ENCODE peak calls at places on chromosomes 16 and 17, in five cellular contexts. H is K562, F is HepG2, P is GM12878, K is H1. Z is an unnamed sample.

GRCh38 chr16:7376227-7376626 is 43.6 kb downstream of the RBFOX1 start:
- DNase-seq in H (no peak), F (no peak), P (no peak), K (no peak), Z (no peak)

GRCh38 chr16:54284319-54284930 is 2.2 kb downstream of the IRX3 start:
- DNase-seq in H (no peak), F (no peak), P (no peak), K (no peak), Z (no peak)

GRCh38 chr17:18186271-18186982 is 2.8 kb downstream of the ALKBH5 start:
- DNase-seq in H (no peak), F (no peak), P (no peak), K (no peak), Z (no peak)

GRCh38 chr16:50603206-50604064 is 55.2 kb downstream of the NKD1 start:
- DNase-seq in H (no peak), F (no peak), P (no peak), K (no peak), Z (no peak)

GRCh38 chr17:22278302-22279275 is 586.3 kb downstream of the KCNJ18 start:
- DNase-seq in H (no peak), F (no peak), P (no peak), K (no peak), Z (no peak)

GRCh38 chr16:10612649-10613179 is 32.3 kb upstream of the EMP2 start:
- DNase-seq in H (no peak), F (no peak), P (no peak), K (no peak), Z (no peak)

GRCh38 chr16:81401035-81401950 is 43.3 kb upstream of the CMIP start:
- DNase-seq in H (peak; percentile 64), F (peak; percentile 12), P (no peak), K (no peak), Z (peak; percentile 66)

GRCh38 chr16:10122546-10122945 is 59.7 kb downstream of the GRIN2A start:
- DNase-seq in H (peak; percentile 20), F (peak; percentile 15), P (no peak), K (no peak), Z (no peak)

GRCh38 chr16:19281246-19281645 is 4.3 kb upstream of the CLEC19A start:
- DNase-seq in H (no peak), F (no peak), P (no peak), K (no peak), Z (no peak)

GRCh38 chr17:8353736-8354135 is 14.1 kb downstream of the ODF4 start:
- DNase-seq in H (no peak), F (no peak), P (no peak), K (no peak), Z (no peak)

GRCh38 chr17:18182978-18183333 is 672 bp upstream of the ALKBH5 start:
- DNase-seq in H (peak; percentile 64), F (no peak), P (no peak), K (no peak), Z (no peak)

DNA sequence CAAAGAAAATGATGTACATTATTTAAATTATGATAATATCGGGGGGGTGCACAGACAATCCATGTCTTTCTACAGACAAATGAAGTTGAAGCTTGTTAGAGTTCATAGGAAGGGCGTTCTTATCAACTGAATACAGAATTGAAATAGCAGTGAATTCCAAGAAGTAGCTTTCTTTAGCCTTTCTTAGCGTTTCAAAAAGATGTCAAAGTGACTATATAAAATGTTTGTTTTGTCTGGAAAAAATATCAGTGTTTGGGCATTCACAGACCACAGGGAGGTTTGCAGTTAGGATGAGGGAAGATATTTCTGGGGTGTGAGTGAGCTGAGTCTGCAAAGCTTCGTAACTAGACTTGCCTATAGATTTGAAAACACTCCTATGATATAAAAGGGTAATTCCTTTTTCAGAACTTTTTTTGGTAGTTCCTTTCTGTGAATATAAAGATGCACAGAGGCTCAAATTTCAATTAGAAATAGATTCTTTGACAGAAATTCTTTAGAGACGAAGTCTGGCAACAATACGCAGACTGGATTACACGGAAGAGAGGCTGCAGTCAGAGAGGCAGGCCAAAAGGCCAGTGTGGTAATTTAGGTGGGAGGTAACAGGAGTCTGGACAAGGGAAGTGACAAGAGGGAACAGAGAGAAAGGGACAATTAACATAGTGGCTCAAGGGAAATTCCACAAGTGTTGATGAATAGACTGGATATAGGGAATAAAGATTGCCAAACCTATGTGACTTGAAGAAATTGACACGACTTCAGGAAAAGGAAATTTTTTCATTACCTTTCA is 54.8 kb downstream of the STX8 start:
- DNase-seq in H (no peak), F (no peak), P (no peak), K (no peak), Z (no peak)
- TF ChIP-seq SRF in H (no peak), F (no peak), P (no peak), K (no peak), Z (no peak)

DNA sequence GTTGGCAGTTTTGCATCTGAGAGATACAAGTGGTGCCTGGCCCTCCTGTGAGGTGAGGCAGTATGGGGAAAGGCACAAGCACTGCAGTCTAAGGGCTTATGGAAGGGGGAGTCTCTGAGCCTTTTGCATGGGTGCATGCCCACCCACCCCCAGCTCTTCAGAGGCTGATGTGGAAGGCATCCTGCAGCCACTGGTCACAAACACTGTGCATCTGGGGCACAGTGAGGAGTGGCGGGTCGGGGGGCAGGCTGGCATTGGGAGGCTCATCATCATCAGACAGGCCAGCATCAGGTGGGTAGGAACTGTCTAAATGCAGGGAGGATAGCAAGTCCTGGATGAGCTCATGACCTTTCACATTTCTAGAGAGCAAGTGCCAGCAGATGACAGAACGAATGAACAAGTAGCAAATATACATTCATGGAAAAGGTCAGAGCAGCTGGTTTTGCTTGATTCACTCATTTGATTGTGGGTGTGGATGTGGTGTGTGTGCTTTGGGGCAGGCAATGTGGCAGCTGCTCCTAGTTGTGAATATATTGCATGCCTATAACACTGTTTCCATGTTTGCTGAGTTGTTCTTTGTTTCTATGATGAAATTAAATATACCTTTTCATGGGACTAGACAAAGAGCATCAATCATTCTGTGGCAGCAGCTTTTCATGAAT is 29.2 kb downstream of the TRIM25 start:
- DNase-seq in H (no peak), F (no peak), P (no peak), K (no peak), Z (no peak)
- TF ChIP-seq POLR2AphosphoS5 in H (no peak), F (no peak), P (no peak), K (no peak), Z (peak; percentile 19)

DNA sequence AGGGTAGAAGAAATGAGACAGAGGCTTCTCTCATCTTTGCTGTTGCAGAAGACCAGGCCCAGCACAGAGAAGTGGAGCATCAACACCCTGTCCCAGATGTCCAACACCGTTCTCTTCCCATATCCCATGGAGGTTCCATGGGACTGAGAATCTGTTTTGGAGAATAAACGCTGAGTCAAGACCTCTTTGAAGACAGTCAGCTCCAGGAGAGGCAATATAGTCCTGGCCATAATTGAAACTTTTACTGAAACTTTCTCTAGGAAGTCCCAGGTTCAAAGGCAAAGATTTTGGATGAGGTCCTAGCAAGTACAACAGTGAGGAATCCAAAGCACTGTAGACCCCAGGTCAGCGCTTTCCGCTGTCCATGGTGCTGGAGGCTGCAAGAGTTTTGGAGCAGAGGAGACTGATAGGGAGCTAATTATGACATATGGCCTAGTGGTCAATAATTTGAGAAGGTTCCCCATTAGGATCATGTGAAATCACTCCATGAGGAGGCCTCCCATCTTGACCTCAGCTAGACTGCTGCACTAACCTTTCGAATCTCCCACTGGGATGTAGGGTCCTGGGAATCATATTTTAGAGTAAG is 36.0 kb downstream of the OSBPL7 start:
- DNase-seq in H (peak; percentile 63), F (peak; percentile 52), P (no peak), K (no peak), Z (no peak)
- TF ChIP-seq SRF in H (no peak), F (no peak), P (no peak), K (no peak), Z (no peak)

GRCh38 chr17:51121620-51122472 is 1.2 kb upstream of the SPAG9 start:
- DNase-seq in H (peak; percentile 91), F (peak; percentile 88), P (peak; percentile 86), K (peak; percentile 54), Z (peak; percentile 100)
- TF ChIP-seq POLR2AphosphoS5 in H (peak; percentile 99), F (peak; percentile 69), P (peak; percentile 89), K (peak; percentile 88), Z (peak; percentile 92)

GRCh38 chr17:4499431-4500187 is 928 bp downstream of the SPNS2 start:
- DNase-seq in H (peak; percentile 39), F (no peak), P (no peak), K (no peak), Z (no peak)
- TF ChIP-seq SRF in H (no peak), F (no peak), P (no peak), K (no peak), Z (no peak)

Z was measured in HCT116.